ENCODE peak calls at places on chromosome 3, in six cellular contexts. V is cardiac fibroblast, F is mucosa of descending colon, M is fibroblast of pulmonary artery, T is HCT116, G is astrocyte of the spinal cord. Q is an unnamed sample.

GRCh38 chr3:29280675-29281264 is at the start of gene RBMS3:
- DNase-seq in V (peak; percentile 98), F (peak; percentile 69), M (peak; percentile 98), T (peak; percentile 48), G (peak; percentile 97), Q (peak; percentile 88)

GRCh38 chr3:63851287-63851686 is 12.3 kb downstream of the THOC7 start:
- DNase-seq in V (no peak), F (no peak), M (no peak), T (no peak), G (no peak), Q (no peak)

GRCh38 chr3:9036327-9037112 is 73.2 kb upstream of the RAD18 start:
- DNase-seq in V (peak; percentile 75), F (peak; percentile 69), M (peak; percentile 85), T (no peak), G (no peak), Q (no peak)

GRCh38 chr3:4843619-4844018 is 135.6 kb upstream of the BHLHE40 start:
- DNase-seq in V (no peak), F (no peak), M (no peak), T (no peak), G (no peak), Q (no peak)

GRCh38 chr3:188421151-188421821 is 267.3 kb downstream of the LPP start:
- DNase-seq in V (peak; percentile 88), F (no peak), M (peak; percentile 80), T (no peak), G (peak; percentile 91), Q (no peak)

GRCh38 chr3:136672457-136672856 is 79.7 kb downstream of the STAG1 start:
- DNase-seq in V (no peak), F (no peak), M (no peak), T (no peak), G (no peak), Q (no peak)

GRCh38 chr3:139110072-139110830 is 65.6 kb upstream of the PRR23C start:
- DNase-seq in V (no peak), F (no peak), M (no peak), T (no peak), G (no peak), Q (no peak)

GRCh38 chr3:107373896-107374295 is 3.3 kb upstream of the CCDC54 start:
- DNase-seq in V (no peak), F (no peak), M (no peak), T (no peak), G (no peak), Q (no peak)

GRCh38 chr3:108180214-108180613 is 42.0 kb downstream of the IFT57 start:
- DNase-seq in V (peak; percentile 71), F (no peak), M (peak; percentile 31), T (no peak), G (peak; percentile 68), Q (no peak)

GRCh38 chr3:190701096-190701532 is 161.4 kb downstream of the GMNC start:
- DNase-seq in V (peak; percentile 85), F (no peak), M (peak; percentile 75), T (peak; percentile 51), G (peak; percentile 66), Q (no peak)

GRCh38 chr3:126109146-126109859 is 25.4 kb upstream of the SLC41A3 start:
- DNase-seq in V (no peak), F (no peak), M (no peak), T (no peak), G (no peak), Q (no peak)

GRCh38 chr3:19934098-19934566 is at the start of gene EFHB:
- DNase-seq in V (peak; percentile 31), F (peak; percentile 55), M (peak; percentile 38), T (peak; percentile 39), G (peak; percentile 27), Q (no peak)

GRCh38 chr3:169310190-169310918 is 353.2 kb downstream of the MECOM start:
- DNase-seq in V (no peak), F (no peak), M (no peak), T (no peak), G (no peak), Q (no peak)

GRCh38 chr3:167114619-167115018 is 265.5 kb downstream of the ZBBX start:
- DNase-seq in V (no peak), F (peak; percentile 25), M (no peak), T (no peak), G (no peak), Q (no peak)

GRCh38 chr3:128362026-128362965 is 104.4 kb downstream of the DNAJB8 start:
- DNase-seq in V (no peak), F (no peak), M (no peak), T (no peak), G (no peak), Q (peak; percentile 54)

GRCh38 chr3:167480748-167481147 is 6.9 kb upstream of the SERPINI2 start:
- DNase-seq in V (no peak), F (no peak), M (no peak), T (no peak), G (no peak), Q (no peak)

GRCh38 chr3:23926736-23927135 is 9.8 kb downstream of the RPL15 start:
- DNase-seq in V (peak; percentile 22), F (no peak), M (no peak), T (no peak), G (no peak), Q (no peak)

GRCh38 chr3:16103472-16103871 is 71.0 kb upstream of the GALNT15 start:
- DNase-seq in V (peak; percentile 72), F (no peak), M (peak; percentile 49), T (no peak), G (peak; percentile 85), Q (no peak)

GRCh38 chr3:23046536-23046935 is 156.6 kb upstream of the UBE2E2 start:
- DNase-seq in V (no peak), F (no peak), M (no peak), T (no peak), G (no peak), Q (no peak)

GRCh38 chr3:61605589-61606175 is 44.3 kb downstream of the PTPRG start:
- DNase-seq in V (peak; percentile 17), F (no peak), M (peak; percentile 9), T (no peak), G (no peak), Q (no peak)

GRCh38 chr3:58573638-58574037 is 3.6 kb downstream of the FAM107A start:
- DNase-seq in V (no peak), F (no peak), M (peak; percentile 79), T (no peak), G (no peak), Q (no peak)

GRCh38 chr3:149667576-149667975 is 9.8 kb upstream of the WWTR1 start:
- DNase-seq in V (no peak), F (no peak), M (no peak), T (no peak), G (no peak), Q (no peak)

GRCh38 chr3:177893321-177893720 is 642.9 kb upstream of the KCNMB2 start:
- DNase-seq in V (peak; percentile 21), F (no peak), M (peak; percentile 7), T (peak; percentile 3), G (no peak), Q (no peak)
- TF ChIP-seq CTCF in V (peak; percentile 29), F (no peak), M (peak; percentile 15), T (peak; percentile 20), G (peak; percentile 22), Q (peak; percentile 70)

GRCh38 chr3:66493464-66494099 is 7.2 kb downstream of the LRIG1 start:
- DNase-seq in V (no peak), F (no peak), M (no peak), T (no peak), G (no peak), Q (no peak)
- TF ChIP-seq CTCF in V (no peak), F (no peak), M (no peak), T (no peak), G (no peak), Q (no peak)

GRCh38 chr3:57226156-57226555 is 1.4 kb upstream of the APPL1 start:
- DNase-seq in V (no peak), F (no peak), M (no peak), T (no peak), G (no peak), Q (no peak)

GRCh38 chr3:57224856-57225255 is 2.7 kb upstream of the APPL1 start:
- DNase-seq in V (peak; percentile 1), F (no peak), M (peak; percentile 1), T (no peak), G (peak; percentile 3), Q (no peak)

GRCh38 chr3:57227204-57227929 is at the start of gene APPL1:
- DNase-seq in V (peak; percentile 84), F (peak; percentile 94), M (peak; percentile 88), T (peak; percentile 75), G (peak; percentile 91), Q (peak; percentile 97)

DNA sequence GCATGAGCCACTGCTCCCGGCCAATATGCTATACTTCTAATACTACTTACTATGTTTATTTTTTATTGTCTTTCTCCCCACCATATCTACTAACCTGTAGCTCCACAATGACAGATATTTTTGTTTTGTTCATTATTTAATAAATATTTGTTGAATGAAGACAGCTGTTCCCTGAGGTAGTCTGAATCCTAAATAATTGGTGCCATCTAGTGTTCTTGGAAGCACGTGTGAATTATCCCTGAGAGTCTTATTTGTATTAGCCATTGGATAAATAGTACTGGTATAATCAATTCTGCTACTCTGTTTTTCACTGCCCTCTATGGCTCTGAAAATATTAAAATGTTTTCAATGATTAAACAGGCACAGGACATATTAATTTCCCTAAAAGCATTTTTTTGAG is 5.6 kb upstream of the APPL1 start:
- DNase-seq in V (peak; percentile 54), F (no peak), M (peak; percentile 58), T (no peak), G (peak; percentile 33), Q (no peak)
- TF ChIP-seq CTCF in V (peak; percentile 6), F (no peak), M (peak; percentile 48), T (peak; percentile 27), G (peak; percentile 33), Q (peak; percentile 81)

GRCh38 chr3:33884701-33885100 is 86.3 kb downstream of the PDCD6IP start:
- DNase-seq in V (no peak), F (no peak), M (no peak), T (no peak), G (no peak), Q (no peak)

GRCh38 chr3:33885496-33885895 is 87.1 kb downstream of the PDCD6IP start:
- DNase-seq in V (no peak), F (no peak), M (no peak), T (no peak), G (no peak), Q (no peak)

GRCh38 chr3:33883538-33884203 is 85.2 kb downstream of the PDCD6IP start:
- DNase-seq in V (peak; percentile 69), F (no peak), M (peak; percentile 66), T (peak; percentile 23), G (peak; percentile 53), Q (no peak)

GRCh38 chr3:33886015-33886414 is 87.6 kb downstream of the PDCD6IP start:
- DNase-seq in V (no peak), F (no peak), M (no peak), T (no peak), G (peak; percentile 46), Q (no peak)

DNA sequence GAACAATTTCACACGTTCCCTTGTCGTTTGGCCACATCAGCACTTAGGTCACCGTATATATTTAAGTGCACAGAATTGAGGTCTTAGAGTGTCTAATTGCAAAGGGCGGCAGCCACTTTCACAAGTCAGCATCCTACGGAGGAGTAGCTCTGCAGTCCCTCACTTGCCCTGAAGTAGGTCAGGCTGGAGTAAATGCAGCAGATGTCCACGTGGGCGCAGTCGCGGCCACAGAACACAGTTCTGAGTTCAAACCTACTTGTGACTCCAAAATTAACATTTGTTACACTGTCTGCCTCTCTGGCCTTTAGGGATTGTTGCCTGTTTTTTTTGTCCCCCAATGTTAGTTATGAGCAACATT is 85.8 kb downstream of the PDCD6IP start:
- DNase-seq in V (peak; percentile 57), F (no peak), M (peak; percentile 39), T (no peak), G (peak; percentile 24), Q (no peak)
- TF ChIP-seq CTCF in V (peak; percentile 49), F (no peak), M (peak; percentile 37), T (no peak), G (peak; percentile 15), Q (no peak)

GRCh38 chr3:50410185-50410584 is 50.9 kb upstream of the TMEM115 start:
- DNase-seq in V (no peak), F (no peak), M (no peak), T (no peak), G (no peak), Q (no peak)
- TF ChIP-seq CTCF in V (no peak), F (no peak), M (no peak), T (no peak), G (no peak), Q (no peak)